ENCODE peak calls at places on chromosomes 16 and 17, in nine cellular contexts. Z is natural killer cell; I is AG09319; U is NCI-H2227 treated with DMSO at 0.1 percent for 48 hours; G is endothelial cell of umbilical vein; E is HTR-8/SVneo; P is stimulated activated CD8-positive, alpha-beta memory T cell treated with anti-CD3 and anti-CD28 coated beads, Interleukin-12 subunit alpha, Interleukin-12 subunit beta, amount 100 ng/mL, for 1 hour; K is astrocyte of the spinal cord; A is hepatic stellate cell. L is an unnamed sample.

GRCh38 chr17:30897311-30897710 is 8.7 kb downstream of the TEFM start:
- DNase-seq in I (no peak), U (no peak), G (no peak), A (no peak), E (no peak), K (no peak), P (no peak), Z (no peak), L (no peak)

GRCh38 chr17:39069114-39069756 is 82.2 kb downstream of the PLXDC1 start:
- DNase-seq in A (peak; percentile 80), K (peak; percentile 38), I (no peak), U (peak; percentile 61), E (peak; percentile 83), Z (no peak), P (no peak), G (peak; percentile 19), L (no peak)

GRCh38 chr17:68509151-68510057 is 2.8 kb upstream of the PRKAR1A start:
- DNase-seq in U (no peak), I (no peak), E (no peak), K (no peak), Z (no peak), P (no peak), G (peak; percentile 66), A (no peak), L (no peak)

GRCh38 chr16:56910114-56910511 is 21.8 kb upstream of the HERPUD1 start:
- DNase-seq in K (no peak), E (no peak), P (no peak), Z (no peak), I (no peak), G (no peak), A (no peak), U (no peak), L (no peak)

GRCh38 chr16:28873543-28874201 is 4.6 kb upstream of the ATP2A1 start:
- DNase-seq in P (peak; percentile 30), E (no peak), Z (peak; percentile 49), G (no peak), K (no peak), A (peak; percentile 64), I (no peak), U (no peak), L (no peak)

GRCh38 chr16:14487579-14487978 is 142.5 kb downstream of the PARN start:
- DNase-seq in I (no peak), G (peak; percentile 55), U (no peak), Z (no peak), K (no peak), A (no peak), P (no peak), E (no peak), L (no peak)

GRCh38 chr16:85151603-85152413 is 39.5 kb upstream of the CIBAR2 start:
- DNase-seq in K (peak; percentile 82), U (no peak), G (peak; percentile 62), E (peak; percentile 95), P (no peak), Z (no peak), A (peak; percentile 91), I (peak; percentile 80), L (no peak)

GRCh38 chr17:80422981-80423380 is 8.0 kb downstream of the ENDOV start:
- DNase-seq in Z (no peak), P (no peak), U (no peak), G (no peak), E (no peak), K (no peak), A (no peak), I (no peak), L (no peak)

GRCh38 chr16:83068686-83069085 is 441.9 kb downstream of the CDH13 start:
- DNase-seq in P (no peak), G (peak; percentile 91), K (peak; percentile 54), I (peak; percentile 4), A (peak; percentile 8), E (peak; percentile 4), Z (no peak), U (no peak), L (peak; percentile 53)

GRCh38 chr16:51151951-51152663 is 1.0 kb upstream of the SALL1 start:
- DNase-seq in G (no peak), E (no peak), Z (no peak), P (no peak), U (peak; percentile 63), A (no peak), I (peak; percentile 78), K (peak; percentile 93), L (peak; percentile 50)

GRCh38 chr17:62761884-62762283 is 46.2 kb downstream of the MARCHF10 start:
- DNase-seq in G (no peak), I (no peak), Z (no peak), P (no peak), E (no peak), U (no peak), K (no peak), A (no peak), L (no peak)

GRCh38 chr17:17408236-17408794 is 68.5 kb upstream of the MED9 start:
- DNase-seq in I (peak; percentile 27), K (peak; percentile 23), Z (no peak), A (no peak), P (no peak), U (no peak), E (no peak), G (peak; percentile 37), L (no peak)

GRCh38 chr17:17580662-17581470 is 10.6 kb downstream of the PEMT start:
- DNase-seq in E (no peak), A (no peak), U (no peak), P (no peak), K (no peak), Z (no peak), I (no peak), G (no peak), L (no peak)

GRCh38 chr17:28548417-28549130 is 3.9 kb downstream of the UNC119 start:
- DNase-seq in U (no peak), Z (no peak), K (no peak), A (no peak), G (no peak), I (no peak), P (no peak), E (no peak), L (no peak)

GRCh38 chr17:29089601-29090044 is 46.7 kb downstream of the PIPOX start:
- DNase-seq in G (no peak), A (no peak), Z (no peak), K (no peak), U (no peak), P (no peak), I (no peak), E (no peak), L (no peak)

GRCh38 chr17:82215095-82215971 is 2.7 kb upstream of the CCDC57 start:
- DNase-seq in G (no peak), E (no peak), I (no peak), A (peak; percentile 84), U (no peak), Z (no peak), K (no peak), P (no peak), L (no peak)

GRCh38 chr17:18038861-18039534 is at the start of the genes ATPAF2 and GID4:
- DNase-seq in E (peak; percentile 99), A (peak; percentile 98), I (peak; percentile 97), U (peak; percentile 97), G (peak; percentile 99), P (peak; percentile 99), K (peak; percentile 99), Z (peak; percentile 99), L (peak; percentile 96)

GRCh38 chr17:30519707-30520106 is 42.5 kb downstream of the GOSR1 start:
- DNase-seq in U (no peak), Z (no peak), G (peak; percentile 90), I (peak; percentile 76), A (peak; percentile 71), K (peak; percentile 92), E (peak; percentile 54), P (no peak), L (peak; percentile 88)

GRCh38 chr16:66376577-66377326 is 10.3 kb downstream of the CDH5 start:
- DNase-seq in K (no peak), U (no peak), Z (no peak), E (no peak), G (peak; percentile 83), I (no peak), P (no peak), A (no peak), L (no peak)

GRCh38 chr17:41547378-41547841 is 19.3 kb upstream of the KRT19 start:
- DNase-seq in U (no peak), G (no peak), I (no peak), A (no peak), E (no peak), Z (no peak), P (no peak), K (no peak), L (no peak)

GRCh38 chr17:57293077-57293476 is 36.8 kb downstream of the MSI2 start:
- DNase-seq in A (no peak), Z (no peak), E (peak; percentile 96), U (no peak), P (no peak), K (peak; percentile 37), G (no peak), I (no peak), L (no peak)

GRCh38 chr16:29988346-29989075 is 6.9 kb downstream of the HIRIP3 start:
- DNase-seq in E (no peak), K (no peak), P (no peak), I (no peak), G (no peak), A (no peak), Z (no peak), U (no peak), L (no peak)

GRCh38 chr17:2892305-2892971 is 96.2 kb downstream of the RAP1GAP2 start:
- DNase-seq in K (peak; percentile 73), A (peak; percentile 53), I (peak; percentile 27), P (no peak), U (no peak), E (peak; percentile 96), Z (no peak), G (peak; percentile 19), L (peak; percentile 16)

GRCh38 chr16:46688101-46688656 is 799 bp downstream of the VPS35 start:
- DNase-seq in U (no peak), P (no peak), Z (no peak), K (peak; percentile 29), E (no peak), A (no peak), G (peak; percentile 48), I (no peak), L (no peak)

GRCh38 chr17:2050871-2051387 is 4.0 kb upstream of the HIC1 start:
- DNase-seq in G (no peak), I (no peak), P (no peak), U (no peak), A (no peak), Z (no peak), K (peak; percentile 61), E (no peak), L (no peak)

GRCh38 chr16:3518983-3519343 is 18.2 kb downstream of the CLUAP1 start:
- DNase-seq in Z (no peak), U (no peak), G (no peak), P (no peak), E (no peak), I (no peak), K (no peak), A (no peak), L (no peak)

GRCh38 chr17:4710693-4711634 is 532 bp downstream of the ARRB2 start:
- DNase-seq in E (no peak), I (no peak), P (peak; percentile 39), G (no peak), Z (peak; percentile 36), U (no peak), K (no peak), A (no peak), L (no peak)

GRCh38 chr17:17886253-17886652 is 49.5 kb upstream of the SREBF1 start:
- DNase-seq in E (no peak), P (no peak), G (no peak), A (no peak), Z (no peak), U (no peak), I (no peak), K (no peak), L (no peak)

GRCh38 chr16:10817514-10817913 is 1.1 kb downstream of the TVP23A start:
- DNase-seq in E (no peak), U (no peak), P (no peak), I (no peak), Z (no peak), G (no peak), K (no peak), A (no peak), L (no peak)

GRCh38 chr16:46974352-46974751 is 878 bp upstream of the DNAJA2 start:
- DNase-seq in I (no peak), A (no peak), E (no peak), G (no peak), P (no peak), Z (no peak), U (no peak), K (no peak), L (no peak)

GRCh38 chr16:4414187-4414909 is 2.0 kb downstream of the CORO7 start:
- DNase-seq in E (no peak), Z (no peak), A (no peak), P (peak; percentile 60), U (no peak), I (no peak), K (no peak), G (no peak), L (no peak)